ENCODE peak calls at places on chromosomes 3 and 15, in ten cellular contexts. T, D, X, M, V, Q, P, Y, W and K are unnamed samples.

GRCh38 chr3:175059788-175060187 is 200.7 kb downstream of the NAALADL2 start:
- DNase-seq in D (no peak), T (no peak), W (no peak), P (no peak), Y (no peak), X (no peak), V (no peak), Q (no peak), M (no peak), K (no peak)

GRCh38 chr3:138348950-138349739 is 766 bp downstream of the MRAS start:
- DNase-seq in M (peak; percentile 56), Q (no peak), W (no peak), T (no peak), P (no peak), Y (no peak), D (no peak), V (peak; percentile 50), X (no peak), K (peak; percentile 29)

GRCh38 chr15:25862087-25862468 is 1.0 kb downstream of the ATP10A start:
- DNase-seq in P (no peak), Y (no peak), D (no peak), M (no peak), X (no peak), W (no peak), T (no peak), V (peak; percentile 21), Q (peak; percentile 51), K (no peak)

GRCh38 chr3:61964566-61964965 is 403.2 kb downstream of the PTPRG start:
- DNase-seq in V (no peak), T (no peak), P (no peak), M (no peak), W (no peak), X (no peak), Q (no peak), Y (peak; percentile 4), D (no peak), K (no peak)

GRCh38 chr3:160379628-160380214 is 19.3 kb downstream of the IFT80 start:
- DNase-seq in Q (no peak), W (no peak), D (peak; percentile 19), V (no peak), M (no peak), X (no peak), P (no peak), Y (no peak), T (no peak), K (no peak)

GRCh38 chr3:30934208-30934550 is 39.7 kb upstream of the GADL1 start:
- DNase-seq in T (no peak), Q (no peak), Y (peak; percentile 41), D (no peak), V (peak; percentile 40), X (no peak), M (peak; percentile 16), P (no peak), W (no peak), K (peak; percentile 16)

GRCh38 chr3:170003881-170004356 is 33.9 kb upstream of the GPR160 start:
- DNase-seq in P (no peak), V (no peak), W (no peak), T (no peak), M (no peak), Y (no peak), D (no peak), Q (no peak), X (no peak), K (peak; percentile 91)

GRCh38 chr15:81887913-81888312 is 157.9 kb downstream of the MEX3B start:
- DNase-seq in W (no peak), Y (peak; percentile 44), M (no peak), D (no peak), Q (no peak), P (no peak), V (peak; percentile 58), T (no peak), X (no peak), K (no peak)

GRCh38 chr3:51874889-51875288 is 512 bp downstream of the IQCF5 start:
- DNase-seq in Q (no peak), P (no peak), W (no peak), M (no peak), X (no peak), V (no peak), D (no peak), T (no peak), Y (peak; percentile 15), K (no peak)

GRCh38 chr15:67750371-67750770 is 74.9 kb upstream of the SKOR1 start:
- DNase-seq in Y (no peak), T (no peak), D (no peak), V (no peak), W (no peak), Q (no peak), M (no peak), P (no peak), X (no peak), K (no peak)

GRCh38 chr15:34279341-34279740 is 54.5 kb downstream of the EMC4 start:
- DNase-seq in X (no peak), D (no peak), P (no peak), Q (no peak), M (no peak), T (no peak), Y (no peak), V (no peak), W (no peak), K (no peak)

GRCh38 chr15:92100751-92101150 is 247.2 kb downstream of the SLCO3A1 start:
- DNase-seq in X (no peak), T (no peak), Y (no peak), P (no peak), Q (no peak), W (no peak), D (no peak), V (no peak), M (no peak), K (no peak)

GRCh38 chr3:119243712-119244111 is 3.0 kb upstream of the B4GALT4 start:
- DNase-seq in V (no peak), W (no peak), M (peak; percentile 44), Y (no peak), T (no peak), Q (no peak), X (no peak), D (no peak), P (no peak), K (no peak)

GRCh38 chr15:88637841-88638625 is 783 bp upstream of the ISG20 start:
- DNase-seq in V (no peak), D (no peak), X (no peak), T (no peak), P (no peak), W (no peak), Y (no peak), M (no peak), Q (no peak), K (peak; percentile 78)

GRCh38 chr3:112333002-112333385 is at the start of gene CD200:
- DNase-seq in V (no peak), P (no peak), T (peak; percentile 68), X (peak; percentile 34), Q (peak; percentile 74), Y (no peak), M (peak; percentile 84), D (peak; percentile 50), W (peak; percentile 43), K (no peak)

GRCh38 chr15:90648137-90649070 is 68.7 kb upstream of the BLM start:
- DNase-seq in Y (peak; percentile 92), T (peak; percentile 60), P (peak; percentile 60), Q (peak; percentile 90), M (peak; percentile 87), W (peak; percentile 58), V (peak; percentile 67), D (peak; percentile 79), X (no peak), K (peak; percentile 51)

GRCh38 chr15:69035205-69035917 is 20.9 kb downstream of the NOX5 start:
- DNase-seq in P (no peak), Y (no peak), V (no peak), X (no peak), T (no peak), D (peak; percentile 76), Q (no peak), W (no peak), M (peak; percentile 88), K (peak; percentile 23)

GRCh38 chr3:100603449-100603848 is 6.0 kb upstream of the ADGRG7 start:
- DNase-seq in M (peak; percentile 82), X (no peak), Y (peak; percentile 65), P (no peak), D (peak; percentile 19), T (no peak), W (no peak), V (peak; percentile 29), Q (no peak), K (peak; percentile 38)

GRCh38 chr3:160154033-160154432 is 71.2 kb upstream of the C3orf80 start:
- DNase-seq in P (no peak), T (no peak), W (no peak), M (no peak), D (no peak), Y (peak; percentile 66), X (no peak), V (peak; percentile 51), Q (no peak), K (no peak)

GRCh38 chr3:87145553-87145952 is 81.6 kb upstream of the CHMP2B start:
- DNase-seq in V (peak; percentile 18), W (no peak), X (no peak), Y (peak; percentile 44), D (peak; percentile 55), P (no peak), M (peak; percentile 54), Q (no peak), T (peak; percentile 10), K (peak; percentile 14)

GRCh38 chr15:33649217-33649933 is 318.9 kb upstream of the CHRM5 start:
- DNase-seq in P (no peak), Y (no peak), M (no peak), X (no peak), D (no peak), V (no peak), Q (no peak), W (no peak), T (no peak), K (no peak)

GRCh38 chr15:61196711-61197110 is 32.4 kb downstream of the RORA start:
- DNase-seq in X (no peak), T (no peak), Y (no peak), Q (no peak), D (no peak), V (no peak), M (no peak), P (no peak), W (no peak), K (no peak)

GRCh38 chr3:69671082-69671952 is 67.9 kb upstream of the MITF start:
- DNase-seq in M (peak; percentile 63), P (no peak), D (peak; percentile 41), W (no peak), Y (peak; percentile 51), T (peak; percentile 3), X (no peak), V (peak; percentile 62), Q (no peak), K (peak; percentile 8)